ENCODE peak calls at places on chromosomes 6 and 20, in four cellular contexts. I, H, T and N are unnamed samples.

GRCh38 chr20:41811456-41811855 is 193.3 kb upstream of the CHD6 start:
- DNase-seq in I (no peak), H (no peak), T (no peak), N (no peak)

GRCh38 chr20:15851576-15852075 is 721.6 kb downstream of the KIF16B start:
- DNase-seq in I (no peak), H (no peak), T (no peak), N (no peak)

GRCh38 chr6:49582529-49582928 is 32.1 kb downstream of the C6orf141 start:
- DNase-seq in I (no peak), H (no peak), T (no peak), N (peak; percentile 69)

GRCh38 chr6:43907789-43908472 is 137.9 kb downstream of the VEGFA start:
- DNase-seq in I (no peak), H (no peak), T (no peak), N (no peak)

GRCh38 chr6:79702701-79703100 is 71.6 kb downstream of the SH3BGRL2 start:
- DNase-seq in I (no peak), H (no peak), T (no peak), N (no peak)

GRCh38 chr20:48759631-48760245 is 68.1 kb downstream of the PREX1 start:
- DNase-seq in I (no peak), H (no peak), T (no peak), N (no peak)

GRCh38 chr6:164377348-164377747 is 932.1 kb downstream of the C6orf118 start:
- DNase-seq in I (no peak), H (no peak), T (no peak), N (no peak)

GRCh38 chr20:58829531-58829941 is 21.2 kb downstream of the GNAS-AS1 start:
- DNase-seq in I (no peak), H (no peak), T (no peak), N (no peak)

GRCh38 chr20:47927385-47927851 is 142.1 kb upstream of the SULF2 start:
- DNase-seq in I (no peak), H (no peak), T (no peak), N (peak; percentile 69)

GRCh38 chr6:31041372-31041974 is 31.2 kb downstream of the MUC22 start:
- DNase-seq in I (peak; percentile 9), H (peak; percentile 83), T (peak; percentile 72), N (no peak)

GRCh38 chr20:8933391-8933807 is 135.5 kb upstream of the PLCB4 start:
- DNase-seq in I (peak; percentile 58), H (no peak), T (no peak), N (peak; percentile 3)

GRCh38 chr6:170130201-170130621 is 160.7 kb downstream of the DLL1 start:
- DNase-seq in I (no peak), H (no peak), T (no peak), N (no peak)